ENCODE peak calls at places on chromosomes 4 and X, in four cellular contexts. V is H1, F is HepG2, L is GM12891. E is an unnamed sample.

GRCh38 chrX:151397741-151398070 is 700 bp downstream of the VMA21 start:
- DNase-seq in L (no peak), F (no peak), V (no peak), E (no peak)

GRCh38 chrX:20260885-20261284 is 5.8 kb downstream of the RPS6KA3 start:
- DNase-seq in L (no peak), V (no peak), F (no peak), E (no peak)

GRCh38 chr4:532588-533317 is 33.7 kb downstream of the PIGG start:
- DNase-seq in L (no peak), V (no peak), F (no peak), E (no peak)

GRCh38 chr4:101191302-101192098 is 155.8 kb downstream of the PPP3CA start:
- DNase-seq in F (no peak), L (no peak), V (no peak), E (no peak)

GRCh38 chr4:171025776-171026175 is 787.4 kb upstream of the GALNTL6 start:
- DNase-seq in V (no peak), F (no peak), L (no peak), E (no peak)

GRCh38 chr4:88143504-88143903 is 14.9 kb downstream of the ABCG2 start:
- DNase-seq in L (no peak), V (no peak), F (no peak), E (no peak)

GRCh38 chrX:48498374-48498809 is 10.4 kb upstream of the PORCN start:
- DNase-seq in F (no peak), L (no peak), V (no peak), E (no peak)

GRCh38 chr4:134365852-134366251 is 164.3 kb upstream of the PABPC4L start:
- DNase-seq in L (no peak), F (no peak), V (no peak), E (no peak)

GRCh38 chr4:110484767-110485166 is 8.8 kb downstream of the ENPEP start:
- DNase-seq in F (no peak), V (no peak), L (no peak), E (no peak)

GRCh38 chr4:35300996-35301774 is 943.1 kb downstream of the ARAP2 start:
- DNase-seq in L (no peak), V (peak), F (no peak), E (no peak)

GRCh38 chr4:26069218-26069617 is 155.2 kb downstream of the SMIM20 start:
- DNase-seq in V (no peak), L (no peak), F (peak), E (no peak)

GRCh38 chr4:26073886-26074560 is 160.0 kb downstream of the SMIM20 start:
- DNase-seq in V (no peak), F (no peak), L (no peak), E (no peak)

GRCh38 chr4:26074672-26075071 is 160.7 kb downstream of the SMIM20 start:
- DNase-seq in L (peak), F (no peak), V (no peak), E (peak)

GRCh38 chr4:26075588-26075987 is 161.6 kb downstream of the SMIM20 start:
- DNase-seq in V (no peak), F (no peak), L (no peak), E (no peak)

GRCh38 chr4:26071688-26072087 is 157.7 kb downstream of the SMIM20 start:
- DNase-seq in F (no peak), L (no peak), V (no peak), E (no peak)
- TF ChIP-seq TAF1 in F (no peak), L (no peak), V (no peak), E (no peak)

DNA sequence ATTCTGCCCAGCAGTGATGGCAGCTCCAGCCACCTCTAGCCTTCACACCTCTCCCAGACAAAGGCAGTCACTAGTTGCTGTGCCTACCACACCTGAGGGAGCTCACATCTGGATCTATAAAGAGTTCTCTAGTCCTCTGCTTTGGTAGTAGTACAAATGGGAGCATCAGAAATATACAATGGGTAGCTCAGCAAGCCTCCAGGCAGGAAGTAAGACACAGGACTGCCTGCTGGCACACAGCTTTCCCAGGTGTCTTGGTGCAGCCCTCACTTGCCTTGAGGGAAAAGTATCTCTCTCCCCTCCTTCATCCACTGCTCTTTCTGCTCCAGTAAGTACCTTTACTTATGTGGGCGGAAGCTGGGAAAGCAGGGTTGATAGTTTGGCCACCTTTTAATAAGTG is 212.9 kb upstream of the SLC7A11 start:
- DNase-seq in L (no peak), F (no peak), V (no peak), E (no peak)
- TF ChIP-seq TAF1 in L (no peak), F (no peak), V (no peak), E (no peak)

GRCh38 chr4:37635155-37635554 is 51.0 kb downstream of the RELL1 start:
- DNase-seq in L (no peak), F (no peak), V (no peak), E (no peak)

GRCh38 chr4:37644962-37645361 is 41.2 kb downstream of the RELL1 start:
- DNase-seq in L (no peak), F (no peak), V (no peak), E (no peak)

GRCh38 chr4:37641352-37641751 is 44.8 kb downstream of the RELL1 start:
- DNase-seq in F (no peak), V (no peak), L (no peak), E (no peak)

GRCh38 chr4:37641886-37642849 is 44.0 kb downstream of the RELL1 start:
- DNase-seq in V (no peak), L (no peak), F (peak), E (no peak)

DNA sequence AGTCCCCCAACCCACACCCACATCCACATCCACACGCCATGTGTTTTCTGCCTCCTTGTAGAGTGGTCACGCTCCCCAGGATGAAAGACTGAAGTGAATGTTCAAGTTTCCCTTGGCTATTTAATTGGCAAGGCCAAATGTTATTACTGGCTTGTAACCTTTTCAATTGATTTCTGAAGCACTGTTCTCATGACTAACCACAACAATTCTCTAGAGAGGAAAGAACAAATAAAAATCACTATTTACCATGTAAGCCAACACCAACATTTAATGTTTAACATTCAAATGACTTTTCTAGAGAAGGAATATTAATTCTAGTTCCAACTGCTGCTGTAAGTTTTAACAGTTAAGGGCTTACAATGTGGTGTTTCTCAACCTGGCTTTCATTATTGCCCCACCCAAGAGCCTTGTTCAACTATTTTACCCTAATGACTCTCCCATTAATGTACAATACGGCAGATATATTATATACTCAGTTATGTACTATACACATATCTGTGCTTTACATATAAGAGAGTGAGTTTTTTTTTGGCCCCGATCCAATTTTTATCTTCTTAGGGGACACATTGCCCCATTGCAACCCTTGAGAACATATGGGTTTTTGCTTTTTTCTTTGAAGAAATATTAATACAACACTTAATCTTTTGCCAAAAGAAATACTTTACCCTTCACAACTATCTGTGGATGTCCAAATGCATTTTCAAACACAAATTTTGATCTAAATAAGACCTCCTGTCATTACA is 46.5 kb downstream of the RELL1 start:
- DNase-seq in F (no peak), V (no peak), L (no peak), E (no peak)
- TF ChIP-seq TAF1 in F (no peak), V (no peak), L (no peak), E (no peak)

DNA sequence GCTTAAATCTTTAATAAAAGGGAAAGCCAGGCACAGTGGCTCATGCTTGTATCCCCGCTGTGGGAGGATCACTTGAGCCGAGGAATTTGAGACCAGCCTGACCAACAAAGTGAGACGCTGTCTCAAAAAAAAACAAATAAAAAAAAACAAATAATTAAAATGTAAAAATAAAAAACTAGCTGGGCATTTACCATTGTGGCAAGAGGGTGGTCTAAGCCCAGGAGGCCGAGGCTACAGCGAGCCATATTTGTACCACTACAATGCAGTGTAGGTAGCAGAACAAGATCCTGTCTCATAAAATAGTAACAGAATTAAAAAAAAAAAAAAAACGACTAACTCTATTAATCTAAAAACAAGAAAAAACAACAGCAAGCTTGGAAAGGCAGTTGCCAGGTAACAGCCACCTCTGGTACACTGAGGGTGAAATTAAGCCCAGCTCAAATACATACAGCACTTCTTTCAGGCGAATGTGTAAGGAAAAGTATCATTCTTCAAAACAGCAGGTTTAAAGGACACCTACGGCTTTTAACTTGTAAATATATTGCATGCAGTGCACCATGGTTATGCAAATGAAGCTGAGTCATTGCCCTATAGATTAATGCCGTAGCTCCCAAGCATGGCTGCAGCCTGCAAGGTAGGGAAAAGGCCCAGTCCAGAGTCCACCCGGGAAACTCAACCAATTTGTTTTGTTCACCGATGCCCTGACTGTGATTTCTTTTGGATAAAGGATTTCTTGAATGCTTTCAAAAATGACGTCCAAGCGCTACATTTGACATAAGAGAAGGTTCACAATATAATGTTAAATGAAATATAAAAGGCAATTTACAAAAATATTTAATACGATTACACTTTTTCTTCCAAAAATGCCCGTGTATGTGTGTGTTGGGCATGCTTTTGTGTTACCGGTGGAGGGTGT is 14.5 kb upstream of the TXLNG start:
- DNase-seq in V (no peak), F (peak), L (no peak), E (no peak)
- TF ChIP-seq TAF1 in V (peak), F (peak), L (no peak), E (no peak)

GRCh38 chr4:56958111-56958517 is 19.3 kb downstream of the NOA1 start:
- DNase-seq in L (no peak), F (no peak), V (no peak), E (no peak)
- TF ChIP-seq TAF1 in L (no peak), F (no peak), V (no peak), E (no peak)

GRCh38 chr4:130568746-130569145 is 1472.8 kb downstream of the C4orf33 start:
- DNase-seq in V (no peak), L (no peak), F (no peak), E (no peak)

GRCh38 chr4:130563185-130563890 is 1467.4 kb downstream of the C4orf33 start:
- DNase-seq in F (peak), L (no peak), V (peak), E (no peak)

GRCh38 chr4:130559268-130559667 is 1463.3 kb downstream of the C4orf33 start:
- DNase-seq in F (no peak), V (no peak), L (no peak), E (no peak)

DNA sequence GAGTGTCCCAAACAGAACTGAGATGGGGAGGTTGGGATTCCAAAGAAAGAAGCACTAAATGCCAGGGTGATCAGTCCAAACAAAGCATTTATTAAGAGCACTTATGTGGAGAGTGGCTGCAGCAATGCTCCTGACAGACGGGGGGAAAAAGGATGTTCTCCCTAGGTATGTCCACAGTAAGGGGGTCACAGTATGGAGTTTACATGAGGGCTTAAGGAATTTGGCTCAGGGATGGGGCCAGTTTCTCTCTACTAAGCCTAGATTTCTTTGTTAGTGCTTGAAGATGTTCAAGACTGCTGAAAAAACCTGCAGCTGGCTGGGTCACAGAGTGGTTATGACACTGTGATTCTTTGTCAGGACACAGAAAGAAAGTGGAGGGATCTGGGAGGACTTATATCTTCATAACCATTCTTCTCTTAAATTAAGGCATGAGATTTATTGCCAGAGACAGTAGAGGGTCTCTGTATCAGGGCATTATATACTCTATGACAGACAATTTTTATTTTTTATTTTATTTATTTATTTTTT is 1468.0 kb downstream of the C4orf33 start:
- DNase-seq in V (no peak), F (no peak), L (no peak), E (no peak)
- TF ChIP-seq TAF1 in V (no peak), F (no peak), L (no peak), E (no peak)

GRCh38 chr4:130257271-130257670 is 1161.3 kb downstream of the C4orf33 start:
- DNase-seq in F (no peak), L (no peak), V (no peak), E (no peak)
- TF ChIP-seq TAF1 in F (no peak), L (no peak), V (no peak), E (no peak)

DNA sequence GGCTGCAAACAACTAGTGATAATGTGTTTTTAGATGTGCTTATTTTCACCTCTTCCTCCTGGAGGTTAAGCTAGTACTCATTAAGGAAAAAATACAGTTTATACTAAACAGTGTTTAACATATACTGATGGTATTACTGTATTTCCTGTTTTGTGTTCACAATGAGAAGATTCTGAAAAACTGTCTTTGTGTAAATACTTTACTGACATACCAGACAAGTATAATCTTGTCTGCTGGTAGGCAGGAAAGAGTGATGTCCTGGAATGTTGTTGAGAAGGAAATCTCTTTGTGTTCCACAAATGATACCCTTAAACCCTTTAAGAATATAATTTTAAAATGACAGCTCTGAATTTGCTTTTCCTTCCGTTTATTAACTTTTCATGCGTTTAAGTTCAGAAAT is 205.5 kb upstream of the NUDT6 start:
- DNase-seq in V (no peak), L (no peak), F (no peak), E (no peak)
- TF ChIP-seq TAF1 in V (no peak), L (no peak), F (no peak), E (no peak)

DNA sequence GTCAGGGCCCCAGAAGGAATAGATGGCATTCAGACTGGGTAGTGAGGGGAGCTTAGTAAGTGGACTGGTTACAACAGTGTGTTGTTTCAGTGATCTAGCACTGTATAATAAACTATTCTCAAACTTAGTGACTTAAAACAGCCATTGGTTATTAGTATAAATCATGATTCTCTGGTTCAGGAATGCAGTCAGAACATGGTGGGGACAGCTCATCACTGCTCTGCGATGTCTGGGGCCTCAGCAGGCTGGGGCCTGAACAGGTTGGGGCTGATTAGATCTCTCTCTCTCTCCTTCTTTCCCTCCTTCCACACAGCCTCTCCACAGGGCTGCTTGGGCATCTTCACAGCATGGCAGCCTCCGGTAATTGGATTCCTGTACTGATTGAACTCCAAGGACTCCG is 160.4 kb downstream of the GATB start:
- DNase-seq in F (no peak), L (no peak), V (no peak), E (no peak)
- TF ChIP-seq TAF1 in F (no peak), L (no peak), V (no peak), E (no peak)

DNA sequence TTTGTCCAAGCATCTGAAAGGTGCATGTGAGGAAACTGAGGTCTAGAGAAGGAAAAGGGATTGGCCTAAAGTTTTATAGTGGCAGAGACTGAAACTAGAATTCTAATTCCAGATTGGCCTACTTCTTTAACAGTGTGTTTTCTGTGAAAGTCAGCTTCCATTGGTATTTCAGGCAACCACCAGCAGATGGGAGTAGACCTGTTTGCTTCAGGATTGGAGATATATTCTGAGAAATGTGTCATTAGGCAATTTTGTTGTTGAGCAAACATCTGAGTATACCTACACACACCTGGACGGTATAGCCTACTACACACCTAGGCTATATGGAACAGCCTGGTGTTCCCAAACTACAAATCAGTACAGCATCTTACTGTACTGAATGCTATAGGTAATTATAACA is 207.3 kb upstream of the RADX start:
- DNase-seq in F (no peak), V (no peak), L (no peak), E (no peak)
- TF ChIP-seq TAF1 in F (no peak), V (no peak), L (no peak), E (no peak)